ENCODE peak calls at places on chromosomes 5 and 9, in four cellular contexts. O, W, R and T are unnamed samples.

GRCh38 chr5:14257995-14258403 is 114.9 kb downstream of the TRIO start:
- DNase-seq in O (no peak), W (no peak), R (no peak), T (no peak)

GRCh38 chr5:150579462-150580400 is 60.7 kb upstream of the SYNPO start:
- DNase-seq in O (no peak), W (no peak), R (no peak), T (peak)

GRCh38 chr5:150658699-150659265 is 2.3 kb upstream of the MYOZ3 start:
- DNase-seq in O (no peak), W (no peak), R (no peak), T (peak)

GRCh38 chr5:170648546-170648945 is 135.0 kb upstream of the GABRP start:
- DNase-seq in O (no peak), W (no peak), R (no peak), T (no peak)

GRCh38 chr9:111966851-111967250 is 70.2 kb downstream of the UGCG start:
- DNase-seq in O (no peak), W (no peak), R (no peak), T (no peak)

GRCh38 chr9:71743217-71743705 is 25.1 kb downstream of the CEMIP2 start:
- DNase-seq in O (no peak), W (no peak), R (no peak), T (no peak)

GRCh38 chr9:134049772-134050588 is 17.8 kb downstream of the BRD3 start:
- DNase-seq in O (no peak), W (no peak), R (peak), T (no peak)

GRCh38 chr9:77447646-77448045 is 200.5 kb downstream of the GNA14 start:
- DNase-seq in O (no peak), W (no peak), R (no peak), T (no peak)

GRCh38 chr9:121206516-121207370 is 5.1 kb upstream of the RAB14 start:
- DNase-seq in O (no peak), W (no peak), R (no peak), T (no peak)

GRCh38 chr5:167906209-167906853 is 385.1 kb upstream of the WWC1 start:
- DNase-seq in O (no peak), W (no peak), R (no peak), T (no peak)

GRCh38 chr9:90961375-90961774 is 159.8 kb downstream of the SYK start:
- DNase-seq in O (no peak), W (no peak), R (no peak), T (peak)

GRCh38 chr5:154850255-154851062 is at the start of gene FAXDC2:
- DNase-seq in O (no peak), W (peak), R (peak), T (peak)

GRCh38 chr9:81083062-81083461 is 606.3 kb downstream of the TLE1 start:
- DNase-seq in O (no peak), W (no peak), R (no peak), T (no peak)

DNA sequence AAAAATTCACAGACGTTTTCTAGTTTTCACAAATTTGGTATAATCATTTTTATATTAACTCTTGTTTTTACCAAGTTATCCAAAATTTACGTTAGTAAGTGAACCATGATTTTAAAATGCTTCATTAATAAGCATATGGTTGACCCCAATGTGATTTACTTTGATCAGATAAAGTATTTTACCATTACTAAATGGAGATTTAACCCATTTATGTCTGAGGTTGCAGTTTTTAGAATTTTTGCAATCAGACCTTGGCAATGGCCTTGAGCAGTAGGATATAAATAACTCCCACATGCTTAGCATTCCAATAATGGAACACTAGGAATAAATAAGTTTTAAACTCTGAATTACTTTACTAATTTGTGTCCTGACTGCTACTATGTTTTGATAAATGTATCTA is 84.6 kb downstream of the NDUFS4 start:
- DNase-seq in O (no peak), W (no peak), R (no peak), T (no peak)
- H3K4me3 ChIP-seq in O (no peak), W (no peak), R (no peak), T (no peak)

GRCh38 chr9:113687680-113688371 is 188.3 kb upstream of the ZNF618 start:
- DNase-seq in O (no peak), W (peak), R (no peak), T (no peak)
- H3K4me3 ChIP-seq in O (no peak), W (peak), R (no peak), T (no peak)

GRCh38 chr5:95654196-95654595 is 7.6 kb downstream of the RFESD start:
- DNase-seq in O (no peak), W (no peak), R (no peak), T (no peak)
- H3K4me3 ChIP-seq in O (no peak), W (no peak), R (no peak), T (no peak)

DNA sequence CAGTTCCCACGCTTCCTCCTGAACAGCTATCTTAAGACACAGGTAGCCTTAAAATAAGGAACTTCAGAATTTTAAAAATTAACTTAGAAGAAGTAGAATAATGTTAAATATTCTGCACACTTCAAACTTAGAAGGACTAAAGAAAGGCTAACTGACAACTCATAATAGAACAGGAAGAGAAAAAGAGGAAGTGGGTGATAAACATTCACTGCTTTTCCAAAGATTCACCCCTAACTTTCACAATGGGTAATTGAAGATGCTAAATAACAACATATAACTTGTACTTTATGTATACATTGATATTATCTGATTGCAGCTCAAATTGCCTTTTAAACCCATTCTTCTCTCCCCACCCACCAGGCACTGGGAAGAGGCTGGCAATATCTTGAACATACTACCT is 376.6 kb downstream of the EFNA5 start:
- DNase-seq in O (no peak), W (no peak), R (no peak), T (no peak)
- H3K4me3 ChIP-seq in O (no peak), W (no peak), R (no peak), T (no peak)

GRCh38 chr9:138098116-138098907 is 220.7 kb downstream of the CACNA1B start:
- DNase-seq in O (no peak), W (no peak), R (no peak), T (no peak)

GRCh38 chr9:138099803-138100598 is 222.4 kb downstream of the CACNA1B start:
- DNase-seq in O (no peak), W (no peak), R (no peak), T (no peak)

GRCh38 chr9:138100711-138101349 is 223.2 kb downstream of the CACNA1B start:
- DNase-seq in O (no peak), W (no peak), R (no peak), T (no peak)

GRCh38 chr9:138097501-138097991 is 220.0 kb downstream of the CACNA1B start:
- DNase-seq in O (no peak), W (no peak), R (no peak), T (peak)

DNA sequence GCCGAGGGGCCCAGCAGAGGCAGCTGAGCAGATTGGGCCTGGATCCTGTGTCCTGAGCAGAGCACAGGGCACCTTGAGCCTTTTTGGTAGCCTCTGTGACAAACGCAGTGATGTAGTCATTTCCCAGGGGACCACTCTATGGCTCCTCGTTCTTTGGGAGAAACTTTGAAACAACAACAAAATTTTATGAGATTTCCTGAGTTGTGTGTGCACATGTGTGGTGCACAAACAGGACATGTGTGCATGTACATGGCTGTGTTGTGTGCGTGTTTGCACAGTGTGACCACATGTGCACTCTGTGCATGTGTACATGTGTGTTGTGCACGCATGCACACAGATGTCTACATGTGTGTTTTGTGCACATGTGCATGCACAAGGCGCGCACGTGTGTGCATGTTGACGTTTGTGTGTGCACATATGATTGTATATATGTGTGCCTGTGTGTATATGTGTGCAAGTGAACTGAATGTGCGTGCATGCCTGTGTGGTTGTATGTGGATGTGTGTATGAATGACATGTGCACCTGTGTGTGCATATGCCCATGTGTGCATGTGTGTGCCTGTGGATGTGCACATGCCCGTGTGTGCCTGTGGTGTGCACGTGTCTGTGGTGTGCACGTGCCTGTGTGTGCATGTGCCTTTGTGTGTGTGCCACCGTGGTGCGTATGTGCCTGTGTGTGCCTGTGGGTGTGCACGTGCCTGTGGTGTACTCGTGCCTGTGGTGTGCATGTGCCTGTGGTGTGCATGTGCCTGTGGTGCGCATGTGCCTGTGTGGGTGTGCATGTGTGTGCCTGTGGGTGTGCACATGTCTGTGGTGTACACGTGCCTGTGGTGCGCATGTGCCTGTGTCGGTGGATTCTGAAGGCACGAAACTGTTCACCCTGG is 221.6 kb downstream of the CACNA1B start:
- DNase-seq in O (no peak), W (no peak), R (no peak), T (peak)
- H3K4me3 ChIP-seq in O (no peak), W (no peak), R (no peak), T (no peak)

GRCh38 chr9:93270976-93271375 is 87.0 kb downstream of the WNK2 start:
- DNase-seq in O (no peak), W (no peak), R (no peak), T (no peak)
- H3K4me3 ChIP-seq in O (no peak), W (no peak), R (no peak), T (no peak)

DNA sequence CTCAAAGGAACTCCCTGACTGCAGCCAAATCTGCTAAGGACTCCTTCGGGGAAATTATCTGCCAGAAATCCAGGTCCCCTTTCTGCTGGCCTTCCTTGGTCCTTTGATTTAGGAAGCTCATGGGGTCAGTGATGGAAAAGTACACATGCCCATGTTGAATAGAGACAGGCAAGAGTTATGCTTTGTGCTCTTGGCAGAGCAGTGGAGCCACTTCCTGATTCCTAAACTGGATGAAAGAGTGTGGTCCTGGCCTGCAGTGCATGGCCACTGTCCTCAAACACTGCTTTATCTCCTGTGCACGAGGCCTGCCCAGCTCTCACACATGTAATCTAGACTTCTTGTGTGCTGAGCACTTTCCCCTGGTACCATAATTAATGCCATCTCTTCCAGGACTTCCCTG is 2.0 kb upstream of the EBF1 start:
- DNase-seq in O (no peak), W (no peak), R (no peak), T (no peak)
- H3K4me3 ChIP-seq in O (no peak), W (peak), R (peak), T (peak)

GRCh38 chr9:16721972-16722371 is 148.5 kb downstream of the BNC2 start:
- DNase-seq in O (no peak), W (no peak), R (peak), T (no peak)
- H3K4me3 ChIP-seq in O (peak), W (no peak), R (peak), T (peak)

GRCh38 chr9:35341021-35341420 is 148.9 kb upstream of the RUSC2 start:
- DNase-seq in O (no peak), W (no peak), R (no peak), T (no peak)
- H3K4me3 ChIP-seq in O (no peak), W (no peak), R (peak), T (no peak)